ENCODE peak calls at places on chromosome 10, in ten cellular contexts. R is mesothelial cell of epicardium, C is GM06990, D is left ventricle myocardium inferior, W is gastrocnemius medialis, I is kidney epithelial cell, K is GM23338, S is endodermal cell, V is ascending aorta, Y is Peyer's patch. Z is an unnamed sample.

GRCh38 chr10:84188815-84189214 is 5.5 kb upstream of the CDHR1 start:
- DNase-seq in R (no peak), C (no peak), D (no peak), W (no peak), I (no peak), K (no peak), S (no peak), V (no peak), Y (peak), Z (no peak)

GRCh38 chr10:100970076-100970913 is 991 bp downstream of the SEMA4G start:
- DNase-seq in R (peak), C (no peak), D (no peak), W (no peak), I (no peak), K (peak), S (peak), V (no peak), Y (peak), Z (peak)

GRCh38 chr10:60932756-60933155 is 11.2 kb downstream of the RHOBTB1 start:
- DNase-seq in R (no peak), C (no peak), D (no peak), W (no peak), I (no peak), K (peak), S (no peak), V (no peak), Y (no peak), Z (no peak)

GRCh38 chr10:117246997-117247667 is 6.2 kb downstream of the SLC18A2 start:
- DNase-seq in R (no peak), C (no peak), D (no peak), W (no peak), I (no peak), K (no peak), S (no peak), V (no peak), Y (no peak), Z (no peak)

GRCh38 chr10:97407952-97408248 is 6.8 kb upstream of the RRP12 start:
- DNase-seq in R (no peak), C (no peak), D (no peak), W (no peak), I (no peak), K (no peak), S (no peak), V (no peak), Y (no peak), Z (no peak)

GRCh38 chr10:133071801-133072595 is 15.7 kb upstream of the ADGRA1 start:
- DNase-seq in R (no peak), C (no peak), D (no peak), W (no peak), I (no peak), K (no peak), S (no peak), V (no peak), Y (no peak), Z (no peak)

GRCh38 chr10:62384057-62384446 is 9.9 kb downstream of the ZNF365 start:
- DNase-seq in R (no peak), C (peak), D (no peak), W (no peak), I (peak), K (no peak), S (no peak), V (no peak), Y (no peak), Z (no peak)

GRCh38 chr10:73207883-73208282 is 39.2 kb downstream of the DNAJC9 start:
- DNase-seq in R (no peak), C (no peak), D (no peak), W (peak), I (no peak), K (no peak), S (no peak), V (no peak), Y (no peak), Z (peak)

GRCh38 chr10:86366033-86366901 is at the start of gene GRID1:
- DNase-seq in R (no peak), C (no peak), D (no peak), W (peak), I (no peak), K (peak), S (peak), V (no peak), Y (peak), Z (no peak)

GRCh38 chr10:7408003-7408493 is 2.8 kb downstream of the SFMBT2 start:
- DNase-seq in R (peak), C (peak), D (peak), W (peak), I (no peak), K (peak), S (peak), V (no peak), Y (peak), Z (no peak)

GRCh38 chr10:12729885-12730284 is 271.6 kb downstream of the CCDC3 start:
- DNase-seq in R (no peak), C (no peak), D (no peak), W (no peak), I (no peak), K (peak), S (peak), V (no peak), Y (no peak), Z (no peak)

GRCh38 chr10:70835895-70836294 is 20.1 kb downstream of the SGPL1 start:
- DNase-seq in R (no peak), C (no peak), D (no peak), W (no peak), I (no peak), K (no peak), S (no peak), V (no peak), Y (no peak), Z (no peak)

GRCh38 chr10:8396675-8397074 is 342.2 kb downstream of the GATA3 start:
- DNase-seq in R (no peak), C (no peak), D (no peak), W (no peak), I (no peak), K (no peak), S (no peak), V (no peak), Y (no peak), Z (no peak)

GRCh38 chr10:16477757-16478156 is 40.9 kb downstream of the PTER start:
- DNase-seq in R (no peak), C (no peak), D (no peak), W (no peak), I (no peak), K (no peak), S (no peak), V (no peak), Y (no peak), Z (no peak)

GRCh38 chr10:4028027-4028471 is 243.0 kb upstream of the KLF6 start:
- DNase-seq in R (no peak), C (no peak), D (no peak), W (no peak), I (no peak), K (no peak), S (no peak), V (no peak), Y (no peak), Z (no peak)

GRCh38 chr10:43061764-43062163 is 15.1 kb upstream of the RET start:
- DNase-seq in R (no peak), C (no peak), D (no peak), W (no peak), I (no peak), K (no peak), S (no peak), V (no peak), Y (no peak), Z (no peak)

GRCh38 chr10:89887830-89888229 is 186.4 kb downstream of the KIF20B start:
- DNase-seq in R (no peak), C (no peak), D (no peak), W (no peak), I (no peak), K (no peak), S (no peak), V (no peak), Y (peak), Z (no peak)

GRCh38 chr10:24469993-24470392 is 253.7 kb downstream of the ARHGAP21 start:
- DNase-seq in R (no peak), C (no peak), D (no peak), W (no peak), I (no peak), K (no peak), S (no peak), V (no peak), Y (peak), Z (no peak)

DNA sequence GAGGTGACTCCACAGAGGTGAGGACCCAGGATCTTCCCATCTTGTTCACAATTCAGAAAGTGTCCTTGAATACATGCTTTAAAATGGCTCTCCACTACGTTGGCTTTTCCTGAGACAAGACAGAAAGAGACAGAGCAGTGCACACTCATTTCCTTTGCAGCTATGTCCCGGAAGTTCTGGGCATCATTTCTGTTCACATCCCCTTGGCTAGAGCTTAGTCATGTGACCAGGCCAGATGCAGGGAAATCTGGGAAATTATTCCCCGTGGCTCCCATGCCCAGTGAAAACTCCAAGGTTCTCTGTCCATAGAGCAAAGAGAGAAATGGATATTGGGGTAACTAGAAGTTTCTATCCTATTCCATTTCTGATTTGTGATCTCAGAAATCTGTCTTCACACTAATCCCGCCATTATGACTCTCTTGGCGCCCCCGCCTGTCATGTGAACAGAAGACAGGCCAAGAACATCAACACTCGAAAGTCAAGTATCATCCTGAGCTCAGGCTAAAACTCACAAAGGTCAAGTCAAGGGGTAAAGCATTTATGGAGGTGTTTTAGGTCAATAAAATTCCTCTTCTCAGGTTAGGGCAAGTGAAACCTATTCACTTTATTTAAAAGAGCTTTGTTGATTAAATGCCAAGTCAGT is 251.4 kb upstream of the HABP2 start:
- DNase-seq in R (no peak), C (no peak), D (no peak), W (no peak), I (no peak), K (peak), S (peak), V (no peak), Y (no peak), Z (no peak)
- TF ChIP-seq CTCF in R (no peak), C (no peak), D (no peak), W (no peak), I (no peak), K (peak), S (peak), V (no peak), Y (no peak), Z (no peak)

GRCh38 chr10:91296471-91296870 is 76.0 kb downstream of the PCGF5 start:
- DNase-seq in R (no peak), C (no peak), D (no peak), W (no peak), I (no peak), K (peak), S (no peak), V (no peak), Y (no peak), Z (no peak)
- TF ChIP-seq CTCF in R (no peak), C (peak), D (no peak), W (no peak), I (peak), K (peak), S (peak), V (no peak), Y (no peak), Z (no peak)

DNA sequence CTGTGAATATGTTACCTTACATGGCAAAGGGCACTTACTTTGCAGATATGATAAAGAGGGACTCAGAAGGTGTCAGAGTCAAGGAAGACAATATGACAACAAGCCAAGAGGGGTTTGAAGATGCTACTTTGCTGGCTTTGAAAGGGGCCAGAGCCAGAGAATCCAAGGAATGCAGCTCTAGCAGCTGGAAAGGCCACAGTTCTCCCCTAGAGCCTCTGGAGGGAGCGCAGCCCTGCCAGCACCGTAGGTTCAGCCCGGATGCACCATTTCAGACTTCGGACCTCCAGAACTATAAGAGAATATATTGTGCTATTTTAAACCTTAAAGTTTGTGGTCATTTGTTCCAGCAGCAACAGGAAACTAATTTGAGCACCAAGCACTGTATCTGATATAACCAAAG is 32.9 kb upstream of the WDR11 start:
- DNase-seq in R (no peak), C (no peak), D (no peak), W (no peak), I (no peak), K (peak), S (peak), V (no peak), Y (no peak), Z (no peak)
- TF ChIP-seq CTCF in R (no peak), C (no peak), D (no peak), W (no peak), I (no peak), K (no peak), S (peak), V (no peak), Y (no peak), Z (no peak)

DNA sequence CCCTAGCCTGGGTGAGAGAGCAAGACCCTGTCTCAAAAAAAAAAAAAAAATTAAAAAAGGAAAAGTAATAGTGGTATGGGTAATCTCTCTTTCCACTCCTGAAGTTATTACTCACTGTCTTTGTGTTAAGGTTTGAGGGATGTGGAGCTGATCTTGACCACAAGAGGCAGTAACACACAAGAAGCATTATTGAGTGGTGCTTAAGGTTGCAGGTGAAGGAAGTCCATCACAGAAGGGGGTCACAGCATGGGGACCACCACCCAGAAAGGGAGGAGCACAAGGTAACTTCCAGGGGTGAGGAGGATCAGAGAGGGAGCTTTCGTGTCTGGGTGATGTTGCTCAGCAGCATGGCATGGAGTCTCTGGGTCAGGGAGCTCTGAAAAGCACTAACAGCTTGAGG is 100.2 kb upstream of the DNAJC1 start:
- DNase-seq in R (no peak), C (no peak), D (no peak), W (no peak), I (no peak), K (peak), S (peak), V (no peak), Y (no peak), Z (no peak)
- TF ChIP-seq CTCF in R (no peak), C (peak), D (peak), W (no peak), I (peak), K (peak), S (peak), V (no peak), Y (no peak), Z (peak)

Z was measured in right atrium auricular region.